ENCODE peak calls at places on chromosomes 13 and 19, in ten cellular contexts. I, D, W, R, T, Q, K, S, O and C are unnamed samples. For H3K4me1, the result is how much of the 10 kb centered on the place peaks cover.

GRCh38 chr13:30690282-30691188 is 44.8 kb upstream of the ALOX5AP start:
- DNase-seq in I (peak), D (peak), W (no peak), R (peak), T (peak), Q (peak), K (peak), S (peak), O (peak), C (peak)

GRCh38 chr13:25910243-25910642 is 141.6 kb downstream of the SHISA2 start:
- DNase-seq in I (no peak), D (no peak), W (no peak), R (peak), T (no peak), Q (no peak), K (no peak), S (no peak), O (no peak), C (no peak)

GRCh38 chr13:106527806-106528205 is 7.7 kb downstream of the EFNB2 start:
- DNase-seq in I (no peak), D (no peak), W (no peak), R (no peak), T (no peak), Q (no peak), K (no peak), S (no peak), O (no peak), C (no peak)

GRCh38 chr13:46213242-46213641 is 1.5 kb downstream of the LRRC63 start:
- DNase-seq in I (no peak), D (no peak), W (no peak), R (no peak), T (no peak), Q (no peak), K (no peak), S (no peak), O (no peak), C (no peak)

GRCh38 chr19:6274756-6275155 is 5.0 kb downstream of the MLLT1 start:
- DNase-seq in I (peak), D (no peak), W (no peak), R (peak), T (no peak), Q (no peak), K (no peak), S (no peak), O (no peak), C (no peak)

GRCh38 chr19:20066861-20067260 is 10.9 kb upstream of the ZNF90 start:
- DNase-seq in I (no peak), D (no peak), W (no peak), R (no peak), T (no peak), Q (no peak), K (no peak), S (peak), O (no peak), C (no peak)

GRCh38 chr19:34722353-34722752 is 11.7 kb upstream of the ZNF181 start:
- DNase-seq in I (no peak), D (no peak), W (no peak), R (no peak), T (no peak), Q (no peak), K (no peak), S (no peak), O (no peak), C (no peak)

GRCh38 chr13:40517486-40518311 is 148.7 kb downstream of the FOXO1 start:
- DNase-seq in I (no peak), D (no peak), W (no peak), R (no peak), T (no peak), Q (no peak), K (no peak), S (no peak), O (no peak), C (no peak)

GRCh38 chr19:43310221-43310620 is 40.9 kb upstream of the PSG9 start:
- DNase-seq in I (no peak), D (no peak), W (no peak), R (no peak), T (no peak), Q (no peak), K (no peak), S (no peak), O (no peak), C (no peak)

GRCh38 chr19:38252935-38253691 is 3.1 kb downstream of the PPP1R14A start:
- DNase-seq in I (peak), D (no peak), W (no peak), R (no peak), T (no peak), Q (peak), K (no peak), S (peak), O (no peak), C (no peak)

GRCh38 chr13:109312399-109312798 is 474.0 kb downstream of the IRS2 start:
- DNase-seq in I (no peak), D (no peak), W (no peak), R (no peak), T (no peak), Q (no peak), K (no peak), S (no peak), O (no peak), C (no peak)

DNA sequence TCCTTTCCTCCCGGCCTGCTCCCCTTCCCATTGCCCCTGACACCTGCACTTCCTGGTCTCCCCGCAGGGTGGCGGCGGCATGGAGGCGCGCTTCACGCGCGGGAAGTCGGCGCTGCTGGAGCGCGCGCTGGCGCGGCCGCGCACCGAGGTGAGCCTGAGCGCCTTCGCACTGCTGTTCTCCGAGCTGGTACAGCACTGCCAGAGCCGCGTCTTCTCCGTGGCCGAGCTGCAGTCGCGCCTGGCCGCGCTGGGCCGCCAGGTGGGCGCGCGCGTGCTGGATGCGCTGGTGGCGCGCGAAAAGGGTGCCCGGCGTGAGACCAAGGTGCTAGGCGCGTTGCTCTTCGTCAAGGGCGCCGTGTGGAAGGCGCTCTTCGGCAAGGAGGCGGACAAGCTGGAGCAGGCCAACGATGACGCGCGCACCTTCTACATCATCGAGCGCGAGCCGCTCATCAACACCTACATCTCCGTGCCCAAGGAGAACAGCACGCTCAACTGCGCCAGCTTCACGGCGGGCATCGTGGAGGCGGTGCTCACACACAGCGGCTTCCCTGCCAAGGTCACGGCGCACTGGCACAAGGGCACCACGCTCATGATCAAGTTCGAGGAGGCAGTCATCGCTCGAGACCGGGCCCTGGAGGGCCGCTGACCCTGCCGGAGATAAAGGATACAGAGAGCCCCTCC is 1.7 kb downstream of the TRAPPC5 start:
- DNase-seq in I (peak), D (no peak), W (no peak), R (no peak), T (no peak), Q (peak), K (no peak), S (no peak), O (no peak), C (no peak)
- H3K27ac ChIP-seq in I (no peak), D (no peak), W (peak), R (no peak), T (no peak), Q (peak), K (peak), S (peak), O (no peak), C (no peak)

DNA sequence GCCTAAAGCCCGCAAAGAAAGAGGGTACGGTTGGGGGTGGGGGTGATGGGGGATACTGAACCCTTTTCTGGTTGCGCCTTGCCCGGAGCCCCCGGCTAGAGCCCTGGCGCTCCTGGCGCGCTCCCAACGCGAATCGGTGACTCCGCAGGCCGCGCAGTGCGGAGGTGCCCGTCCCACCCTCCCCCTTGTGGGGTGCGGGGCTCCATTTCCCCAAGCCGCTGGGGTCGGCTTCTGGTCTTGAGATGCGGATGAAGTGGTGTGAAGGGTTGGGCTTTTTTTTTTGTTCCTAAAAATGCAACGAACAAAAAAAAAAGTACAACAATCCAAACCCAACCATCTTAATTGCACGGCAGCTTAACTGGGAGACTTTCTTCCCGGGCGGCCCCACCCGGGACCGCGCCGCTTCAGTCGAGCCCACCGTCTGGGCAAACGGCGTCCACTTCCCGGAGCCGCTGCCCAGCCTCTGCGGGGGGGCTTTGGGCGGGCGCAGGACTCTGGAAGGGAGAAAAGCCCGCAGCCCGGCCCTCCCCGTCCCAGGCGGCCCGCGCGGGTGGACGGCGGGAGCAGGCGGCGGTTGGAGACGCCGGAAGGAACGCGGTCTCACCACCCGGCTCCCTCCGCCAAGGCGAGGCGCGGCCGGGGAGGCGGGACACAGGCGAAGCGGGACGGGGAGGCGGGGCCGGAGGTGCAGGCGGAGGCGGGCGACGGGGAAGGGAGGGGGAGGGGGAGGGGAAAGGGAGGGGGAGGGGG is 501 bp upstream of the TRIM13 start:
- DNase-seq in I (peak), D (peak), W (peak), R (peak), T (peak), Q (peak), K (peak), S (peak), O (peak), C (peak)
- TF ChIP-seq POLR2A in I (peak), D (peak), W (peak), R (peak), T (peak), Q (peak), K (peak), S (no peak), O (peak), C (no peak)

GRCh38 chr13:99359493-99359892 is 52.3 kb upstream of the GPR183 start:
- DNase-seq in I (no peak), D (no peak), W (no peak), R (no peak), T (no peak), Q (no peak), K (no peak), S (no peak), O (no peak), C (no peak)

GRCh38 chr13:99363391-99363790 is 56.2 kb upstream of the GPR183 start:
- DNase-seq in I (no peak), D (no peak), W (no peak), R (no peak), T (no peak), Q (no peak), K (no peak), S (no peak), O (no peak), C (no peak)

GRCh38 chr13:99360696-99361095 is 53.5 kb upstream of the GPR183 start:
- DNase-seq in I (no peak), D (no peak), W (no peak), R (no peak), T (no peak), Q (no peak), K (no peak), S (no peak), O (no peak), C (peak)

GRCh38 chr13:99362362-99362761 is 55.2 kb upstream of the GPR183 start:
- DNase-seq in I (no peak), D (no peak), W (no peak), R (no peak), T (no peak), Q (no peak), K (no peak), S (no peak), O (no peak), C (no peak)

DNA sequence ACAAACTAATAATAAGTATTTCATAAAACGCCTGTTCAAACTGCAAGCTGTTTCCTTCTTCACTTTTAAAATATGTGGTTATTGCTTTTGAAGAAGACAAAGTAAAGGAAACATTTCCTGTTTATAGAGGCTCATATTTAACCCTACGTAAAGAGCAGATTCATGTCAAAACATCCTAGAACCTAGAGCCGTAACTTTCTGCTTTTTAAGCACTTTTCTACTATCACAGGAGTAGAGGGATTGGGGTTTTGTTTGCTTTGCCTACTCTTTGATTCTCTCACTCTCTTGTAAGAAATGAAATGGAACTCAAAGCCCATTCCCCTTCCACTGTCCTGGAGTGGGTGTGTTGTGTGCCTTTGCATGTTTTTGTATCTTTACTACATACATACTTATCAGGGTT is 54.0 kb upstream of the GPR183 start:
- DNase-seq in I (no peak), D (no peak), W (no peak), R (no peak), T (no peak), Q (no peak), K (no peak), S (no peak), O (no peak), C (no peak)
- H3K4me1 ChIP-seq in I (under half), D (under half), W (under half), R (under half), T (under half), Q (half or more), K (under half), S (under half), O (under half), C (under half)

GRCh38 chr13:85408415-85408814 is 390.8 kb downstream of the SLITRK6 start:
- DNase-seq in I (no peak), D (no peak), W (no peak), R (no peak), T (no peak), Q (no peak), K (no peak), S (no peak), O (no peak), C (no peak)

GRCh38 chr13:85406269-85406975 is 392.8 kb downstream of the SLITRK6 start:
- DNase-seq in I (no peak), D (no peak), W (no peak), R (no peak), T (no peak), Q (no peak), K (no peak), S (no peak), O (no peak), C (no peak)

GRCh38 chr13:85405316-85405897 is 393.8 kb downstream of the SLITRK6 start:
- DNase-seq in I (peak), D (no peak), W (no peak), R (no peak), T (no peak), Q (no peak), K (no peak), S (no peak), O (no peak), C (no peak)
- H3K27ac ChIP-seq in I (no peak), D (no peak), W (no peak), R (no peak), T (no peak), Q (no peak), K (no peak), S (no peak), O (no peak), C (no peak)

GRCh38 chr19:788821-789472 is 8.3 kb upstream of the PTBP1 start:
- DNase-seq in I (peak), D (no peak), W (no peak), R (no peak), T (no peak), Q (no peak), K (no peak), S (no peak), O (no peak), C (peak)
- TF ChIP-seq POLR2A in I (no peak), D (no peak), W (no peak), R (no peak), T (no peak), Q (no peak), K (no peak), S (no peak), O (no peak), C (no peak)

DNA sequence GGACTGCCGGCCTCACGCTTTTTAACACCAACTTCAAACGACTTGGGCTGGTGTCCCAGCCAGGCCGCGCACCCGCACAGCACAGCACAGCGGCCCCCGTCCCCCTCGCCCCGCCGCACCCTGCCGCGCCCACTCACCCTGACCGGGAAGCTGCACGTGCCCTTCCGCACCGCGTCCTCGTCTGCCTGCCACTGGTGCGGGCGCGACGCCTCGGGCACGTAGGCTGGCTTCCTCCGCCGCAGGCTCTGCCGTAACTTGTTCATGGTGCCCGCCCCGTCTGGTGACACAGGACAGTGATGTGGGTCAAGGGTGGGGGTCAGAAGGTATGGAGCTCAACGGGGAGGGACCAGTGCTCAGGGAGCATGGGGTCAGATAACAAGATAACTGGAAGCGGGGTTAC is 6.2 kb downstream of the NUMBL start:
- DNase-seq in I (peak), D (no peak), W (no peak), R (no peak), T (no peak), Q (peak), K (no peak), S (no peak), O (no peak), C (no peak)
- H3K4me1 ChIP-seq in I (under half), D (under half), W (under half), R (under half), T (under half), Q (under half), K (under half), S (under half), O (under half), C (under half)

GRCh38 chr19:16361254-16361653 is 36.6 kb downstream of the KLF2 start:
- DNase-seq in I (no peak), D (no peak), W (no peak), R (no peak), T (no peak), Q (no peak), K (no peak), S (no peak), O (no peak), C (no peak)

GRCh38 chr19:16363852-16364230 is 39.2 kb downstream of the KLF2 start:
- DNase-seq in I (no peak), D (no peak), W (no peak), R (no peak), T (no peak), Q (peak), K (no peak), S (no peak), O (no peak), C (no peak)

GRCh38 chr19:16364231-16364865 is 39.7 kb downstream of the KLF2 start:
- DNase-seq in I (peak), D (no peak), W (no peak), R (no peak), T (no peak), Q (no peak), K (no peak), S (no peak), O (no peak), C (no peak)

GRCh38 chr19:16361926-16362325 is 37.3 kb downstream of the KLF2 start:
- DNase-seq in I (no peak), D (no peak), W (no peak), R (no peak), T (no peak), Q (no peak), K (no peak), S (no peak), O (no peak), C (no peak)

GRCh38 chr19:16363133-16363851 is 38.7 kb downstream of the KLF2 start:
- DNase-seq in I (peak), D (no peak), W (peak), R (peak), T (no peak), Q (peak), K (no peak), S (peak), O (no peak), C (peak)
- H3K27ac ChIP-seq in I (no peak), D (no peak), W (peak), R (peak), T (no peak), Q (peak), K (no peak), S (peak), O (no peak), C (no peak)